ENCODE peak calls at places on chromosome 5, in eight cellular contexts. C is PC-3; G is CD4-positive, alpha-beta T cell; H is ovary; B is upper lobe of right lung; J is heart right ventricle; K is stomach; P is mucosa of descending colon. I is an unnamed sample.

GRCh38 chr5:72378636-72379289 is 58.6 kb downstream of the PTCD2 start:
- DNase-seq in C (peak), J (peak), P (no peak), H (no peak), K (no peak), G (no peak), B (no peak), I (peak)

GRCh38 chr5:9562101-9562500 is 16.2 kb upstream of the SEMA5A start:
- DNase-seq in P (no peak), C (peak), H (no peak), J (no peak), K (no peak), G (no peak), B (no peak), I (no peak)

GRCh38 chr5:1511651-1512540 is 11.9 kb downstream of the LPCAT1 start:
- DNase-seq in P (peak), K (peak), C (peak), J (no peak), H (peak), G (no peak), B (peak), I (no peak)

GRCh38 chr5:27568811-27569210 is 530.4 kb upstream of the CDH9 start:
- DNase-seq in G (no peak), J (no peak), H (no peak), K (no peak), C (peak), P (no peak), B (no peak), I (no peak)

GRCh38 chr5:150092159-150092787 is 5.9 kb upstream of the CSF1R start:
- DNase-seq in K (peak), B (no peak), J (no peak), H (no peak), C (no peak), P (no peak), G (no peak), I (no peak)

GRCh38 chr5:74798977-74799911 is 32.2 kb downstream of the NSA2 start:
- DNase-seq in K (no peak), C (peak), G (no peak), J (no peak), H (no peak), B (no peak), P (no peak), I (no peak)

GRCh38 chr5:140567136-140567818 is 2.6 kb downstream of the SLC35A4 start:
- DNase-seq in K (no peak), B (peak), H (no peak), G (no peak), P (no peak), J (no peak), C (no peak), I (no peak)

GRCh38 chr5:83360573-83360972 is 111.0 kb upstream of the VCAN start:
- DNase-seq in P (no peak), B (no peak), J (no peak), G (no peak), K (no peak), C (no peak), H (no peak), I (no peak)

GRCh38 chr5:144011348-144011861 is 159.1 kb downstream of the YIPF5 start:
- DNase-seq in B (no peak), K (no peak), G (no peak), C (no peak), P (no peak), J (no peak), H (no peak), I (no peak)

GRCh38 chr5:13505326-13505725 is 439.2 kb downstream of the DNAH5 start:
- DNase-seq in K (no peak), H (no peak), P (no peak), J (no peak), C (no peak), B (no peak), G (no peak), I (no peak)

GRCh38 chr5:122295138-122295537 is 16.9 kb upstream of the SNCAIP start:
- DNase-seq in G (no peak), B (no peak), J (no peak), P (peak), C (peak), H (no peak), K (no peak), I (no peak)

GRCh38 chr5:148374693-148375360 is 8.9 kb upstream of the FBXO38 start:
- DNase-seq in K (peak), P (peak), J (no peak), B (peak), C (peak), H (no peak), G (peak), I (no peak)

GRCh38 chr5:150600951-150601773 is 39.3 kb upstream of the SYNPO start:
- DNase-seq in H (peak), J (no peak), K (no peak), G (no peak), C (no peak), B (no peak), P (no peak), I (peak)

GRCh38 chr5:155587458-155587857 is 573.9 kb downstream of the KIF4B start:
- DNase-seq in C (no peak), G (no peak), J (no peak), P (no peak), H (no peak), K (no peak), B (no peak), I (no peak)

GRCh38 chr5:145867806-145868205 is 5.0 kb downstream of the GRXCR2 start:
- DNase-seq in H (no peak), G (no peak), P (no peak), J (no peak), C (no peak), B (no peak), K (no peak), I (no peak)

GRCh38 chr5:35198096-35198495 is 32.2 kb downstream of the PRLR start:
- DNase-seq in K (peak), H (peak), B (peak), P (peak), J (no peak), C (peak), G (no peak), I (peak)

GRCh38 chr5:1808466-1808865 is 7.3 kb downstream of the NDUFS6 start:
- DNase-seq in G (no peak), B (no peak), J (no peak), C (no peak), K (no peak), H (no peak), P (no peak), I (no peak)

GRCh38 chr5:123093279-123094226 is 4.5 kb downstream of the PRDM6 start:
- DNase-seq in P (no peak), K (no peak), H (no peak), J (no peak), B (no peak), C (no peak), G (no peak), I (no peak)

GRCh38 chr5:169100735-169101075 is 200.2 kb downstream of the SLIT3 start:
- DNase-seq in J (no peak), P (no peak), C (peak), B (no peak), G (no peak), K (no peak), H (no peak), I (peak)

GRCh38 chr5:17118631-17119030 is 98.8 kb upstream of the BASP1 start:
- DNase-seq in B (no peak), J (peak), C (peak), H (no peak), K (peak), P (peak), G (no peak), I (peak)

GRCh38 chr5:1003296-1003937 is 5.2 kb upstream of the NKD2 start:
- DNase-seq in K (peak), H (peak), P (peak), C (peak), G (no peak), B (peak), J (peak), I (no peak)

GRCh38 chr5:130605200-130605599 is 559.9 kb downstream of the HINT1 start:
- DNase-seq in K (no peak), H (no peak), B (no peak), J (no peak), P (no peak), G (no peak), C (peak), I (no peak)

GRCh38 chr5:137466888-137467287 is 32.2 kb downstream of the SPOCK1 start:
- DNase-seq in C (no peak), B (no peak), K (no peak), P (no peak), H (no peak), J (no peak), G (no peak), I (peak)

GRCh38 chr5:126422994-126423788 is at the start of gene GRAMD2B:
- DNase-seq in K (peak), H (peak), G (peak), J (peak), B (peak), P (peak), C (peak), I (peak)

GRCh38 chr5:133344266-133344665 is 268.1 kb downstream of the FSTL4 start:
- DNase-seq in J (no peak), K (no peak), H (no peak), P (no peak), B (no peak), C (no peak), G (no peak), I (no peak)

GRCh38 chr5:133341915-133342710 is 270.2 kb downstream of the FSTL4 start:
- DNase-seq in G (no peak), H (no peak), B (peak), K (no peak), C (no peak), P (no peak), J (no peak), I (no peak)

GRCh38 chr5:133348406-133348805 is 263.9 kb downstream of the FSTL4 start:
- DNase-seq in B (no peak), J (no peak), P (no peak), C (no peak), H (no peak), G (no peak), K (no peak), I (no peak)

GRCh38 chr5:133343196-133343595 is 269.1 kb downstream of the FSTL4 start:
- DNase-seq in J (no peak), P (no peak), G (no peak), H (no peak), C (no peak), K (no peak), B (no peak), I (no peak)

GRCh38 chr5:133347039-133347438 is 265.3 kb downstream of the FSTL4 start:
- DNase-seq in K (no peak), B (no peak), G (no peak), J (no peak), P (no peak), C (no peak), H (no peak), I (no peak)
- TF ChIP-seq CTCF in K (no peak), B (no peak), G (no peak), J (no peak), P (no peak), C (no peak), H (no peak), I (no peak)

GRCh38 chr5:174755103-174755502 is 30.7 kb downstream of the MSX2 start:
- DNase-seq in K (no peak), G (no peak), H (no peak), J (no peak), B (no peak), C (peak), P (no peak), I (no peak)
- TF ChIP-seq CTCF in K (no peak), G (no peak), H (no peak), J (no peak), B (peak), C (peak), P (no peak), I (no peak)

GRCh38 chr5:139386039-139386438 is 2.9 kb upstream of the SLC23A1 start:
- DNase-seq in K (no peak), J (no peak), C (no peak), B (peak), P (no peak), H (no peak), G (no peak), I (no peak)

GRCh38 chr5:139383993-139384590 is 995 bp upstream of the SLC23A1 start:
- DNase-seq in J (no peak), G (no peak), H (no peak), P (no peak), K (no peak), B (peak), C (no peak), I (no peak)

GRCh38 chr5:139383275-139383992 is at the start of gene SLC23A1:
- DNase-seq in G (no peak), C (no peak), H (peak), P (peak), K (no peak), B (peak), J (no peak), I (no peak)

GRCh38 chr5:139384591-139385051 is 1.5 kb upstream of the SLC23A1 start:
- DNase-seq in K (no peak), H (no peak), B (no peak), P (no peak), G (no peak), C (no peak), J (no peak), I (no peak)

GRCh38 chr5:139385061-139385889 is 2.2 kb upstream of the SLC23A1 start:
- DNase-seq in K (peak), P (peak), H (no peak), G (no peak), C (no peak), J (no peak), B (peak), I (peak)
- TF ChIP-seq CTCF in K (no peak), P (peak), H (no peak), G (no peak), C (peak), J (peak), B (peak), I (peak)

GRCh38 chr5:6845856-6846255 is 132.6 kb downstream of the TENT4A start:
- DNase-seq in P (no peak), G (no peak), K (no peak), B (no peak), C (no peak), J (no peak), H (no peak), I (no peak)
- TF ChIP-seq CTCF in P (no peak), G (no peak), K (no peak), B (no peak), C (no peak), J (no peak), H (no peak), I (no peak)

DNA sequence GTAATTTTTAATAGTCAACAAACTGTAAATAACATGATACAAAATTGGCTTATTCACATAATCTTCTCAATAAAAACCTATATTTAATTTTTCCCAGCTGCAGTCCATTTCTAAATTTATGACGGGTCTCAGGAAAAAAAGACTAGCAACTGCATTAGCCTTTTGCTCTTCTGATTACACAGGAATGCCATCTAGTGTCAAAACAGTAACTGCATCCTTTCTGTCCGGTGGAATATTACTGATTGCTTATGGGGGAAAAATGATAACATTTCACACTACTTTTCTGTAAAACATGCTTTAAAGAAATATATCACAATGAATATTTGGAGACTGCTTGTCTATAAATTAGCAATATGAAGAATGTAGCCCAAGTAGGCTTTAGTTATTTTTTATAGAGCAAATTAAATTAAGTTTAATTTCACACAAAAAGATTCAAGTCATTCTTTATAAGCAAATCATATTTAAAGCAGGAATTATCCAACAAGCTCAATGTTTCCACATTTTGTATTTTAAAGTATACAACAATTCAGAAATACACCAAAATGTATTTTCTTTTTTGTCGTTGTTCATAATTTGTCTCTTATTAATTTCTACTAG is 534.7 kb downstream of the CDH10 start:
- DNase-seq in C (peak), H (no peak), B (no peak), K (no peak), J (no peak), P (no peak), G (no peak), I (no peak)
- TF ChIP-seq CTCF in C (peak), H (no peak), B (peak), K (no peak), J (peak), P (no peak), G (no peak), I (no peak)

GRCh38 chr5:77972545-77973252 is 196.6 kb upstream of the TBCA start:
- DNase-seq in J (no peak), C (no peak), P (no peak), K (no peak), H (no peak), B (no peak), G (no peak), I (no peak)
- TF ChIP-seq CTCF in J (peak), C (no peak), P (no peak), K (no peak), H (no peak), B (peak), G (peak), I (peak)

GRCh38 chr5:96901384-96901783 is 25.1 kb downstream of the ERAP2 start:
- DNase-seq in H (no peak), P (no peak), K (no peak), J (no peak), C (no peak), B (no peak), G (no peak), I (no peak)
- TF ChIP-seq CTCF in H (no peak), P (no peak), K (no peak), J (no peak), C (peak), B (no peak), G (no peak), I (no peak)

GRCh38 chr5:109253262-109253661 is 156.5 kb downstream of the PJA2 start:
- DNase-seq in P (no peak), K (no peak), G (no peak), B (no peak), J (no peak), H (no peak), C (no peak), I (no peak)

GRCh38 chr5:109250080-109250479 is 159.7 kb downstream of the PJA2 start:
- DNase-seq in H (no peak), P (no peak), J (no peak), K (no peak), C (no peak), B (no peak), G (no peak), I (no peak)

GRCh38 chr5:109252731-109253130 is 157.0 kb downstream of the PJA2 start:
- DNase-seq in B (no peak), K (no peak), H (no peak), C (no peak), P (no peak), G (no peak), J (no peak), I (no peak)

GRCh38 chr5:109249126-109249525 is 160.6 kb downstream of the PJA2 start:
- DNase-seq in H (no peak), P (no peak), G (no peak), B (no peak), K (no peak), C (no peak), J (no peak), I (no peak)

DNA sequence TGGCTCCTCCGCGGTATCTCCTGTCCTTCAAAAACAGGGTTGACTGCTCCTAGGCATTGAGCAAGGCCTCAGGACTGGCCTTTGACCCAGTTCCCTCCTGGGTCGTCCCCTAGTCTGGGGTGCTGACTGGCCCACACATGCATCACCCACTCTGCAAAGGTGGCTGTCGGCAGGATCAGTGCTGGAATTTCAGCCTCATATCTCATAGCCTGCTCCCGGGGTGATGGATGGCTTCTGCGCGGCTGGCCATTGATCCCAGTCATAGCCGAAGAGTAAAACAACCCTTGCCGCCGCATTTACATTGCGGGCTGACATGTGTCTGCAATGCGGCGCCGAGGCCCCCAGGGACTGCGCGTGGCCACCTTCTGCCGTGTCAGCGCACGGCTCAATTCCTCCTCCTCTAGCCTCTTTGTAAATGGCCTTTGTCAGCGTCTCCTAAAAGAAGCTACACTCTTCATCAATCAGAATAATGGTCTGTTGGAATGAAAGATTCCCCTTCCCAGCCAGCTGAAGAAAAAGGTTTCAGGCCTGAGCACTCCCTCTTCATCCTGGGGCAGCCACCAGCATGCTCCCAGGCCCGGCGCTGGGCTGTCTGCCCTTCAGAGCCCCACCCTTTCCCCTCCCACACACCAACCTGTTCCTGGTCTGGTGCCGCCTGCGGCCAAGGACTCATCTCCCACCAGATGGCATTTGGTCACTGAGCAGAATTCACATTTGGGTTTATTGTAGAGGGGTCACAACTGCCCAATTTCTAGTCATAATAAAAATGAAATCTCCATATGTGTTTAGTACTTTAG is 159.0 kb downstream of the PJA2 start:
- DNase-seq in J (no peak), B (no peak), P (no peak), C (no peak), G (no peak), K (no peak), H (no peak), I (no peak)
- TF ChIP-seq CTCF in J (no peak), B (no peak), P (no peak), C (no peak), G (no peak), K (no peak), H (no peak), I (no peak)